ENCODE peak calls at places on chromosomes 6 and 20, in six cellular contexts. Q is stimulated activated CD4-positive, alpha-beta T cell treated with anti-CD3 and anti-CD28 coated beads, Interleukin-1b, Interleukin-23, amount 100 ng/mL, for 1 hour; N is left cardiac atrium; C is astrocyte of the hippocampus; A is ELR; I is stimulated activated naive B cell treated with anti-CD40 and anti-IgM and Interleukin-4, amounts not matched to agents 10 μg/mL and 1 μg/mL and 100 μg/mL, for 72 hours. Y is an unnamed sample.

GRCh38 chr20:20329564-20329963 is 38.3 kb upstream of the INSM1 start:
- DNase-seq in Q (no peak), N (no peak), C (no peak), A (no peak), I (no peak), Y (no peak)

GRCh38 chr6:87918461-87918941 is 129.1 kb upstream of the SPACA1 start:
- DNase-seq in Q (no peak), N (no peak), C (peak), A (no peak), I (no peak), Y (no peak)

GRCh38 chr20:6651016-6651415 is 116.5 kb upstream of the BMP2 start:
- DNase-seq in Q (no peak), N (peak), C (no peak), A (peak), I (no peak), Y (no peak)

GRCh38 chr6:35468980-35469710 is 944 bp downstream of the RPL10A start:
- DNase-seq in Q (no peak), N (no peak), C (peak), A (peak), I (no peak), Y (no peak)

GRCh38 chr6:142850653-142851434 is 94.1 kb downstream of the HIVEP2 start:
- DNase-seq in Q (no peak), N (no peak), C (peak), A (peak), I (peak), Y (no peak)

GRCh38 chr20:3980260-3981131 is 34.9 kb downstream of the RNF24 start:
- DNase-seq in Q (no peak), N (no peak), C (peak), A (peak), I (no peak), Y (no peak)

GRCh38 chr20:6160736-6161135 is 37.9 kb upstream of the FERMT1 start:
- DNase-seq in Q (no peak), N (no peak), C (no peak), A (no peak), I (no peak), Y (no peak)

GRCh38 chr6:111342913-111343312 is 140.1 kb downstream of the REV3L start:
- DNase-seq in Q (no peak), N (no peak), C (no peak), A (peak), I (no peak), Y (no peak)

GRCh38 chr6:164370773-164371172 is 938.6 kb downstream of the C6orf118 start:
- DNase-seq in Q (no peak), N (no peak), C (no peak), A (no peak), I (no peak), Y (no peak)

GRCh38 chr6:35808688-35809087 is 3.5 kb downstream of the LHFPL5 start:
- DNase-seq in Q (no peak), N (no peak), C (no peak), A (no peak), I (no peak), Y (no peak)

GRCh38 chr6:65199683-65200082 is 507.3 kb downstream of the EYS start:
- DNase-seq in Q (no peak), N (no peak), C (no peak), A (no peak), I (no peak), Y (no peak)

GRCh38 chr6:27720607-27721580 is 191.3 kb downstream of the OR2B2 start:
- DNase-seq in Q (no peak), N (no peak), C (peak), A (peak), I (no peak), Y (no peak)

GRCh38 chr6:167298166-167298565 is 7.1 kb downstream of the UNC93A start:
- DNase-seq in Q (no peak), N (no peak), C (no peak), A (no peak), I (no peak), Y (no peak)

GRCh38 chr6:111758608-111759293 is 114.5 kb downstream of the FYN start:
- DNase-seq in Q (no peak), N (no peak), C (no peak), A (no peak), I (no peak), Y (no peak)

GRCh38 chr6:45115696-45116095 is 212.4 kb upstream of the RUNX2 start:
- DNase-seq in Q (no peak), N (no peak), C (peak), A (peak), I (no peak), Y (no peak)

GRCh38 chr6:2245954-2246863 is 804 bp upstream of the GMDS start:
- DNase-seq in Q (no peak), N (peak), C (peak), A (peak), I (peak), Y (no peak)

GRCh38 chr6:106540907-106541306 is 88.4 kb downstream of the RTN4IP1 start:
- DNase-seq in Q (no peak), N (no peak), C (no peak), A (no peak), I (no peak), Y (no peak)

GRCh38 chr6:31412506-31412905 is 9.1 kb downstream of the MICA start:
- DNase-seq in Q (no peak), N (no peak), C (no peak), A (no peak), I (no peak), Y (no peak)

GRCh38 chr20:19552144-19552895 is 205.7 kb upstream of the RIN2 start:
- DNase-seq in Q (no peak), N (no peak), C (no peak), A (no peak), I (no peak), Y (no peak)

GRCh38 chr20:33687370-33687915 is 1.3 kb upstream of the E2F1 start:
- DNase-seq in Q (no peak), N (no peak), C (no peak), A (peak), I (no peak), Y (no peak)

GRCh38 chr6:34414999-34415858 is 10.6 kb downstream of the RPS10 start:
- DNase-seq in Q (no peak), N (peak), C (peak), A (peak), I (no peak), Y (peak)

GRCh38 chr20:38216736-38217595 is 43.6 kb downstream of the KIAA1755 start:
- DNase-seq in Q (no peak), N (no peak), C (no peak), A (peak), I (no peak), Y (no peak)

GRCh38 chr20:31908424-31908823 is 38.0 kb downstream of the TTLL9 start:
- DNase-seq in Q (no peak), N (no peak), C (no peak), A (no peak), I (no peak), Y (no peak)

GRCh38 chr6:169868458-169868857 is 117.0 kb downstream of the ERMARD start:
- DNase-seq in Q (no peak), N (peak), C (no peak), A (no peak), I (peak), Y (no peak)

GRCh38 chr6:93575495-93575894 is 156.1 kb upstream of the EPHA7 start:
- DNase-seq in Q (no peak), N (no peak), C (no peak), A (no peak), I (no peak), Y (no peak)

GRCh38 chr6:109241199-109241598 is 141.1 kb downstream of the CD164 start:
- DNase-seq in Q (no peak), N (no peak), C (no peak), A (peak), I (no peak), Y (no peak)

GRCh38 chr20:50350510-50351249 is 159.5 kb upstream of the PTPN1 start:
- DNase-seq in Q (no peak), N (no peak), C (no peak), A (no peak), I (peak), Y (no peak)

GRCh38 chr20:57190536-57191265 is 75.7 kb downstream of the BMP7 start:
- DNase-seq in Q (no peak), N (no peak), C (no peak), A (peak), I (no peak), Y (no peak)

GRCh38 chr6:76788154-76788553 is 675.1 kb downstream of the HTR1B start:
- DNase-seq in Q (no peak), N (no peak), C (no peak), A (no peak), I (no peak), Y (no peak)

GRCh38 chr6:73264446-73264845 is 1.4 kb upstream of the KHDC1 start:
- DNase-seq in Q (no peak), N (no peak), C (no peak), A (peak), I (no peak), Y (no peak)

GRCh38 chr6:25017932-25018581 is 82.3 kb upstream of the RIPOR2 start:
- DNase-seq in Q (peak), N (peak), C (peak), A (peak), I (peak), Y (no peak)

GRCh38 chr6:75893058-75893775 is 144.2 kb downstream of the MYO6 start:
- DNase-seq in Q (no peak), N (no peak), C (peak), A (peak), I (no peak), Y (peak)

GRCh38 chr6:104789770-104790190 is 69.9 kb downstream of the HACE1 start:
- DNase-seq in Q (no peak), N (no peak), C (peak), A (peak), I (no peak), Y (no peak)

GRCh38 chr6:53731906-53732636 is 62.7 kb upstream of the LRRC1 start:
- DNase-seq in Q (no peak), N (no peak), C (no peak), A (no peak), I (no peak), Y (no peak)